ENCODE peak calls at places on chromosome 6, in six cellular contexts. V is brain microvascular endothelial cell, A is Peyer's patch, L is progenitor cell of endocrine pancreas, C is AG10803, N is GM20000. X is an unnamed sample.

GRCh38 chr6:138724015-138724414 is 49.6 kb upstream of the CCDC28A start:
- DNase-seq in V (peak; percentile 82), A (no peak), L (no peak), C (peak; percentile 1), N (no peak), X (no peak)

GRCh38 chr6:134925800-134926199 is 24.1 kb downstream of the ALDH8A1 start:
- DNase-seq in V (no peak), A (no peak), L (no peak), C (peak; percentile 35), N (no peak), X (no peak)

GRCh38 chr6:90249458-90249857 is 47.2 kb downstream of the BACH2 start:
- DNase-seq in V (no peak), A (no peak), L (no peak), C (no peak), N (no peak), X (no peak)

GRCh38 chr6:24445704-24446103 is 43.0 kb downstream of the MRS2 start:
- DNase-seq in V (no peak), A (no peak), L (no peak), C (no peak), N (no peak), X (no peak)

GRCh38 chr6:112939543-112939942 is 592.4 kb downstream of the RFPL4B start:
- DNase-seq in V (no peak), A (no peak), L (no peak), C (no peak), N (no peak), X (no peak)

GRCh38 chr6:32825966-32826365 is 9.2 kb upstream of the HLA-DOB start:
- DNase-seq in V (peak; percentile 16), A (no peak), L (no peak), C (peak; percentile 83), N (no peak), X (no peak)

GRCh38 chr6:43887906-43888683 is 118.1 kb downstream of the VEGFA start:
- DNase-seq in V (no peak), A (no peak), L (no peak), C (no peak), N (no peak), X (no peak)

GRCh38 chr6:4354181-4354580 is 218.8 kb upstream of the ECI2 start:
- DNase-seq in V (no peak), A (no peak), L (no peak), C (no peak), N (no peak), X (no peak)

GRCh38 chr6:43107344-43108062 is 31.4 kb downstream of the PTK7 start:
- DNase-seq in V (no peak), A (no peak), L (no peak), C (no peak), N (no peak), X (no peak)

GRCh38 chr6:71726121-71726520 is 160.2 kb upstream of the RIMS1 start:
- DNase-seq in V (no peak), A (no peak), L (no peak), C (no peak), N (no peak), X (no peak)

GRCh38 chr6:80289727-80290126 is 183.3 kb downstream of the BCKDHB start:
- DNase-seq in V (no peak), A (no peak), L (no peak), C (no peak), N (no peak), X (no peak)

GRCh38 chr6:43509984-43510826 is at the start of gene LRRC73:
- DNase-seq in V (peak; percentile 62), A (peak; percentile 95), L (peak; percentile 78), C (peak; percentile 80), N (peak; percentile 91), X (peak; percentile 89)

DNA sequence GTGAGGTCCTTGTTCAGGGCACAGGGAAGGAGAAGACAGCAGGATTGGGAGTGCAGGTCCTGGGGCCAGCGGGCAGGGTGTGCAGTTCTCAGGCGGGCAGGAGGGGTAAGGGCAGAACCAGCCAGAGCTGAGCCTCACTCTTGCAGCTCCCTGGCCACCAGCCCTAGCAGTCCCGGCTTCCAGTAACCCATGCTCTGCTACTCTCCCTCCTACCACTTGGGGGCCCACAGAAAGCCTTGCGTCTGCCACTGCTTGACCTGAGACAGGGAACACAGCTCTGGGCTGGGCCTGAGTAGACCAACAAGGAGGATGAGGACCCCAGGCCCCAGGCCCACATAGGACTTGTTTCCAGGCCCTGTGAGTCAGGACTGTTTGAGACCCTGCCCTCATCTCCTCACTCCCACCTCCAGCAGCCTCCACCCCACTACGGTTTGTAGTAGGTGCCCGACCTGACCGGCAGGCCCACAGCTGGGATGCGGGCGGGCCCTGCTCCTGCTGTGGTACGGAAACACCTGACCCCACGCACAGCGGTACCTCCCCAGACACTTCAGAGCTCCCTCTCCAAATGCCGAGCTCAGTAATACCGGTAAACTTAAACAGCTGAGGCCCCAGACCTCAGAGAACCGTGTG is 39.2 kb downstream of the KCNK5 start:
- DNase-seq in V (peak; percentile 12), A (peak; percentile 64), L (peak; percentile 34), C (peak; percentile 12), N (peak; percentile 61), X (peak; percentile 74)
- TF ChIP-seq CTCF in V (peak; percentile 66), A (peak; percentile 64), L (peak; percentile 67), C (peak; percentile 46), N (peak; percentile 25), X (peak; percentile 38)

DNA sequence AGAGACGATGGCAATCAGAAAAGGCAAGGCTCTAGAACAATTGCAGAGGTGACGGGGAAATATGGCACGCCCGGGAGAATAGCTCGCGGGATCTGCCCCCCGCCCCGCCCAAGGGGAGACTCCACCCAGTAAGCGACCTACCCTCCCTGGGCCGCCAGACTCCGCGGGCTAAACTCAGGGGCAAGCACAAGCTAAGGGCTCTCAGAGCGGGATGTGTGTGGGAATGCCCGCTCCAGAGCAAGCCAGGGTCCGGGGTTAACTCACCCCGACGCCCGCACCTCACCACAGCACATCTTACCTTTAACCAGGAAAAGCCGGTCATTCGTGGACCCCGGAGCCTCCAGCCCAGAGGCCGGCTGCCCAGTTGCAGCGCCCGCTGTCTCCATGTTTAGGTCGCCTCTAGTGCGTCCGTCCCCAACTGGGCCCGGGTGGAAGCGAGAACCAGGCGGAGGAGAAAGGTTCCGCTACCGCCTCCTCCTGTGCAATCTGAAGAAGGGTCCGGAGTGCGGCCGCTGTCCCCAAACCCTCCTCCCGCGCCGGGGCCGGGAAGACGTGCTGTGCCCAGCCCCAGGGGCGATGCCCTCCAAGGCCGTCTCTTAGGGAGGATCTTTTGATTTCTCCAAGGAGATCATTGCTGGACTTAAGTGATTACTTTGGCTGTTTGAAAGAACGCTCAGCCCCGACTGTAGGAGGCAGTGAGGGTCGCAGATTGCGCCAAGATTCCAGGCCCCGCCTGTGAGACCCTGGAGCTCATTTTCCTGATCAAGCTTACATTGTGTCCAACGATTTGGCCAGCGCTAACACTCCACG is at the start of gene TMEM242:
- DNase-seq in V (peak; percentile 92), A (peak; percentile 95), L (peak; percentile 86), C (peak; percentile 93), N (peak; percentile 82), X (peak; percentile 89)
- TF ChIP-seq CTCF in V (peak; percentile 54), A (peak; percentile 51), L (peak; percentile 50), C (peak; percentile 19), N (no peak), X (no peak)

DNA sequence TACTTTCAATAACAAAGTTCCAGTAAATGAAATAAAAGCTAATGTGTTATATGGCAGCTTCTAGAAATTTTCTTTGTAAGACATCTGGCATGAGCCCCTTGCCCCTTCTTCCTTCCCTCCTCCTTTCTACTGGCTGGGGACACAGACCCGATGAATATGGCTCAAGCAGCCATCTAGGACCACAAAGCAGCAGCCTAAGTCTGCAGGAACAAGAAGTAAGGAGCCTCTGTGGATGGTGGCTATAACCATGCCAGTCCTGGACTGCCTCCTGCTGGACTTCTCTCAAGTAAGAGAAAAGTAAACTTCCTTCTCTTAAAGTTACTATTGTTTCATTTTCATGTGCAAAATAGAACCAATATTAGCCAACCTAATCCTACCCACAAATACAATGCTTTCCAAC is 114.9 kb upstream of the DST start:
- DNase-seq in V (no peak), A (no peak), L (no peak), C (peak; percentile 50), N (no peak), X (no peak)
- TF ChIP-seq CTCF in V (peak; percentile 69), A (peak; percentile 33), L (peak; percentile 57), C (peak; percentile 40), N (no peak), X (peak; percentile 17)

GRCh38 chr6:83849610-83850009 is 3.5 kb upstream of the RIPPLY2 start:
- DNase-seq in V (no peak), A (no peak), L (no peak), C (no peak), N (no peak), X (no peak)

GRCh38 chr6:83844170-83844569 is 9.0 kb upstream of the RIPPLY2 start:
- DNase-seq in V (no peak), A (no peak), L (no peak), C (no peak), N (no peak), X (no peak)

GRCh38 chr6:83846291-83846690 is 6.9 kb upstream of the RIPPLY2 start:
- DNase-seq in V (no peak), A (no peak), L (no peak), C (no peak), N (no peak), X (no peak)

GRCh38 chr6:83849127-83849526 is 4.0 kb upstream of the RIPPLY2 start:
- DNase-seq in V (no peak), A (no peak), L (no peak), C (no peak), N (no peak), X (no peak)

DNA sequence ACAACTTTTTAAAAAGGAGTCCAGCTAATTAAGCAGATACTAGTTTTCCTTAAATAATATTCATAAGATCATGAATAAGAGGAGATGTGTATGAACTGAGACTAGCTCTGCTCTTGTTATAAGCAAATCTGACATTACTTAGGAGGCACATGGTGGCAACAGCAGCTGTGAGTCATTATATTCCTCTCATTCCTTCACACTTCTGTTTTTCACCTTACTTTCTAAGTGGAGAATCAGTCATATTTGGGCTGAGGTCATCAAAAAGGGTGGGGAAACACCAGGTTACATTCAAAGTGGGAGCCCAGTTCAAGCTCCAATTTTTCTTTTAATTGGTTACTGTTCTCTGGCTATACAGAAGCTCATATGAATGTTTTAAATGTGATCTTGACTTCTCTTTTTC is 6.0 kb upstream of the RIPPLY2 start:
- DNase-seq in V (no peak), A (no peak), L (no peak), C (no peak), N (peak; percentile 23), X (no peak)
- TF ChIP-seq CTCF in V (no peak), A (no peak), L (no peak), C (no peak), N (no peak), X (no peak)

GRCh38 chr6:145457556-145457955 is 277.8 kb downstream of the EPM2A start:
- DNase-seq in V (no peak), A (no peak), L (no peak), C (no peak), N (no peak), X (no peak)

GRCh38 chr6:145454006-145454405 is 281.3 kb downstream of the EPM2A start:
- DNase-seq in V (no peak), A (no peak), L (no peak), C (no peak), N (no peak), X (no peak)

DNA sequence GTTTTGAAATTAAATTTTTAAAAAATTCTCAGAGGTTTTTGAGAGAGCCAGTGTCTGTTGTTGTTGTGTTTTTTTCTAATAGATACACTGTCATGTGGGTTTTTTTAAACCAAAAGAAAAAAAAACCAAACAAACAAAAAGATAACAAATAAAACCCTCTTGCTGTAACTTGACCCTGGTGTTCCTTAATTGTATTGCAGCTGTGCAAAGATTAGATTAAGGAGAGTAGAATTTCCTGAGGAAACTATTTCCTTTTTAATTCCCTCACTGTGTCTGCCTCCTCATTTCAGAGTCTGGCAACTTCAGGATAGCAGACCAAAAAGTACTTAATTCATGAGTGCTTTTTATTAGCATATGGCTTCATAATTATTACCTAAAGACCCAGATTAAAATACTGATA is 281.9 kb downstream of the EPM2A start:
- DNase-seq in V (no peak), A (no peak), L (no peak), C (no peak), N (no peak), X (no peak)
- TF ChIP-seq CTCF in V (no peak), A (no peak), L (peak; percentile 52), C (peak; percentile 14), N (no peak), X (no peak)

X was measured in GM13976.